ENCODE peak calls at places on chromosomes 7 and 10, in seven cellular contexts. M, V, S, O, Q, Y and B are unnamed samples.

GRCh38 chr10:84089162-84089561 is 50.1 kb upstream of the GHITM start:
- DNase-seq in M (no peak), V (no peak), S (no peak), O (no peak), Q (no peak), Y (no peak), B (no peak)

GRCh38 chr7:50153141-50153540 is 60.1 kb upstream of the ZPBP start:
- DNase-seq in M (no peak), V (no peak), S (no peak), O (no peak), Q (no peak), Y (no peak), B (no peak)

GRCh38 chr10:71837085-71837827 is 13.8 kb downstream of the PSAP start:
- DNase-seq in M (no peak), V (peak), S (no peak), O (peak), Q (peak), Y (no peak), B (no peak)

GRCh38 chr10:60203993-60204618 is 185.6 kb downstream of the ANK3 start:
- DNase-seq in M (no peak), V (peak), S (no peak), O (peak), Q (no peak), Y (no peak), B (no peak)

GRCh38 chr10:23053036-23053435 is 42.3 kb upstream of the MSRB2 start:
- DNase-seq in M (no peak), V (no peak), S (no peak), O (peak), Q (no peak), Y (no peak), B (no peak)

GRCh38 chr10:63365976-63366765 is 99.6 kb downstream of the JMJD1C start:
- DNase-seq in M (no peak), V (peak), S (peak), O (peak), Q (no peak), Y (no peak), B (no peak)

GRCh38 chr10:24374134-24374915 is 165.4 kb downstream of the KIAA1217 start:
- DNase-seq in M (no peak), V (no peak), S (peak), O (no peak), Q (no peak), Y (no peak), B (no peak)

GRCh38 chr10:98878418-98878817 is 357.2 kb downstream of the HPSE2 start:
- DNase-seq in M (no peak), V (no peak), S (no peak), O (no peak), Q (no peak), Y (no peak), B (no peak)

GRCh38 chr7:134462337-134462925 is 3.5 kb upstream of the AKR1B1 start:
- DNase-seq in M (no peak), V (no peak), S (peak), O (no peak), Q (no peak), Y (no peak), B (no peak)

GRCh38 chr10:67156239-67156638 is 230.4 kb downstream of the LRRTM3 start:
- DNase-seq in M (no peak), V (no peak), S (no peak), O (no peak), Q (no peak), Y (no peak), B (no peak)

GRCh38 chr10:97024181-97025073 is 161.3 kb downstream of the SLIT1 start:
- DNase-seq in M (peak), V (no peak), S (peak), O (no peak), Q (peak), Y (no peak), B (no peak)

GRCh38 chr10:86225098-86225782 is 141.4 kb downstream of the GRID1 start:
- DNase-seq in M (no peak), V (no peak), S (peak), O (no peak), Q (peak), Y (no peak), B (no peak)

GRCh38 chr10:75651452-75651851 is 220.0 kb downstream of the LRMDA start:
- DNase-seq in M (no peak), V (peak), S (no peak), O (peak), Q (no peak), Y (no peak), B (no peak)

GRCh38 chr7:74254858-74255379 is 720 bp upstream of the RFC2 start:
- DNase-seq in M (no peak), V (no peak), S (no peak), O (no peak), Q (no peak), Y (no peak), B (no peak)

GRCh38 chr7:388461-388960 is 98.5 kb downstream of the FOXL3 start:
- DNase-seq in M (no peak), V (no peak), S (no peak), O (no peak), Q (peak), Y (no peak), B (no peak)

GRCh38 chr10:114492351-114493037 is 88.2 kb upstream of the AFAP1L2 start:
- DNase-seq in M (no peak), V (no peak), S (peak), O (no peak), Q (no peak), Y (no peak), B (no peak)

GRCh38 chr10:352476-353235 is 217.4 kb downstream of the ZMYND11 start:
- DNase-seq in M (no peak), V (no peak), S (no peak), O (no peak), Q (no peak), Y (no peak), B (no peak)

GRCh38 chr7:108572487-108572886 is 2.8 kb downstream of the DNAJB9 start:
- DNase-seq in M (no peak), V (no peak), S (no peak), O (no peak), Q (no peak), Y (no peak), B (no peak)

GRCh38 chr7:133705596-133705995 is 421.5 kb upstream of the LRGUK start:
- DNase-seq in M (no peak), V (no peak), S (peak), O (no peak), Q (no peak), Y (no peak), B (no peak)

GRCh38 chr10:83769421-83769820 is 369.9 kb upstream of the GHITM start:
- DNase-seq in M (no peak), V (peak), S (no peak), O (no peak), Q (no peak), Y (no peak), B (no peak)

GRCh38 chr10:123287594-123288247 is 133.5 kb downstream of the BUB3 start:
- DNase-seq in M (peak), V (no peak), S (peak), O (no peak), Q (no peak), Y (no peak), B (no peak)

GRCh38 chr10:45421231-45422097 is 47.4 kb downstream of the ALOX5 start:
- DNase-seq in M (no peak), V (peak), S (no peak), O (no peak), Q (no peak), Y (no peak), B (no peak)

GRCh38 chr7:77426521-77427051 is 10.4 kb upstream of the GSAP start:
- DNase-seq in M (no peak), V (peak), S (peak), O (peak), Q (no peak), Y (no peak), B (no peak)

GRCh38 chr10:84008878-84009277 is 130.4 kb upstream of the GHITM start:
- DNase-seq in M (no peak), V (peak), S (no peak), O (peak), Q (no peak), Y (no peak), B (no peak)

GRCh38 chr10:30756896-30757295 is 127.3 kb upstream of the LYZL2 start:
- DNase-seq in M (no peak), V (no peak), S (no peak), O (no peak), Q (no peak), Y (no peak), B (no peak)

GRCh38 chr10:127161482-127161881 is 34.9 kb downstream of the INSYN2A start:
- DNase-seq in M (no peak), V (no peak), S (no peak), O (no peak), Q (no peak), Y (no peak), B (no peak)

GRCh38 chr10:20993387-20994170 is 96.5 kb upstream of the NEBL start:
- DNase-seq in M (no peak), V (no peak), S (peak), O (no peak), Q (no peak), Y (no peak), B (no peak)

GRCh38 chr7:108156897-108157605 is 26.9 kb upstream of the LAMB4 start:
- DNase-seq in M (no peak), V (no peak), S (no peak), O (no peak), Q (no peak), Y (no peak), B (no peak)

GRCh38 chr7:134720091-134720935 is 59.1 kb upstream of the CALD1 start:
- DNase-seq in M (no peak), V (no peak), S (peak), O (no peak), Q (no peak), Y (no peak), B (no peak)

GRCh38 chr10:91162495-91163268 is 57.8 kb upstream of the PCGF5 start:
- DNase-seq in M (peak), V (peak), S (peak), O (peak), Q (peak), Y (peak), B (peak)

GRCh38 chr10:59563506-59563905 is 146.1 kb downstream of the SLC16A9 start:
- DNase-seq in M (no peak), V (no peak), S (no peak), O (no peak), Q (no peak), Y (no peak), B (no peak)

GRCh38 chr10:101014230-101014884 is 14.7 kb downstream of the LZTS2 start:
- DNase-seq in M (peak), V (peak), S (no peak), O (peak), Q (peak), Y (peak), B (peak)

DNA sequence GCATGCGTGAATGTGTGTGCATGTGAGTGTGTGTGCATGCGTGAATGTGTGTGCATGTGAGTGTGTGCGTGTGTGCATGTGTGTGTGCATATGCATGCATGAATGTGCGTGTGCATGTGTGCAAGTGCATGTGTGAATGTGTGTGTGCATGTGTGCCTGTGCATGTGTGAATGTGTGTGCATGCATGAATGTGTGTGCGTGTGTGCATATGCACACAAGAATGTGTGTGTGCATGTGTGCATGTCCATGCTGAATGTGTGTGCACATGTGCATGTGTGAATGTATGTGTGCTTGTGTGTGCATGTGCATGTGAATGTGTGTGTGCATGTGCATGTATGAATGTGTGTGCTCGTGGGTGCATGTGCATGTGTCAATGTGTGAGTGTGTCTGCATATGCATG is 42.1 kb upstream of the NUB1 start:
- DNase-seq in M (no peak), V (no peak), S (no peak), O (no peak), Q (no peak), Y (no peak), B (no peak)
- H3K27ac ChIP-seq in M (no peak), V (no peak), S (no peak), O (no peak), Q (no peak), Y (no peak), B (no peak)

DNA sequence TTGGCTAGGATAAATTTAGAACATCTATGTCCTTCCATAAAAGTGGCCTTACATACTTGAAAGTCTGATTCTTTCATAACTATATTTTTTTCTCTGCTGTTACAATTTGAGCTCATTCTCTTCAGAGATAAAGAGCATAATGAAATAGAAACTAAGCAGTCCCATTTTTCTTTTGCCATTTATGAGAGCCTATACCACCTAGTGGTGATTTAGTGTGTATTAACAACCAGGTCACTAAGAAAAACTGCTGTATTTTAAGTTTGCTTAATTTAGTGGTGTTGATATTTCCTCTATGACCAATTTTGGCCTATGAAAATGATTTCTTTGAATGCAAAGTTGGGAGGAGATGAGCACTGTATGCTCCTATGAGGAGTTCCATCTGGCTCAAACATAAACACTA is 88.7 kb upstream of the ZWINT start:
- DNase-seq in M (no peak), V (no peak), S (no peak), O (peak), Q (no peak), Y (no peak), B (no peak)
- TF ChIP-seq CTCF in M (no peak), V (peak), S (no peak), O (no peak), Q (no peak), Y (no peak), B (no peak)

GRCh38 chr7:26291251-26291650 is 411 bp upstream of the SNX10 start:
- DNase-seq in M (no peak), V (no peak), S (no peak), O (no peak), Q (no peak), Y (no peak), B (no peak)

GRCh38 chr7:26295015-26295414 is 3.4 kb downstream of the SNX10 start:
- DNase-seq in M (no peak), V (no peak), S (no peak), O (no peak), Q (no peak), Y (no peak), B (no peak)

GRCh38 chr7:26293569-26294308 is 2.1 kb downstream of the SNX10 start:
- DNase-seq in M (no peak), V (no peak), S (no peak), O (no peak), Q (no peak), Y (no peak), B (no peak)

GRCh38 chr7:26292768-26293560 is 1.3 kb downstream of the SNX10 start:
- DNase-seq in M (peak), V (peak), S (no peak), O (peak), Q (peak), Y (peak), B (peak)

DNA sequence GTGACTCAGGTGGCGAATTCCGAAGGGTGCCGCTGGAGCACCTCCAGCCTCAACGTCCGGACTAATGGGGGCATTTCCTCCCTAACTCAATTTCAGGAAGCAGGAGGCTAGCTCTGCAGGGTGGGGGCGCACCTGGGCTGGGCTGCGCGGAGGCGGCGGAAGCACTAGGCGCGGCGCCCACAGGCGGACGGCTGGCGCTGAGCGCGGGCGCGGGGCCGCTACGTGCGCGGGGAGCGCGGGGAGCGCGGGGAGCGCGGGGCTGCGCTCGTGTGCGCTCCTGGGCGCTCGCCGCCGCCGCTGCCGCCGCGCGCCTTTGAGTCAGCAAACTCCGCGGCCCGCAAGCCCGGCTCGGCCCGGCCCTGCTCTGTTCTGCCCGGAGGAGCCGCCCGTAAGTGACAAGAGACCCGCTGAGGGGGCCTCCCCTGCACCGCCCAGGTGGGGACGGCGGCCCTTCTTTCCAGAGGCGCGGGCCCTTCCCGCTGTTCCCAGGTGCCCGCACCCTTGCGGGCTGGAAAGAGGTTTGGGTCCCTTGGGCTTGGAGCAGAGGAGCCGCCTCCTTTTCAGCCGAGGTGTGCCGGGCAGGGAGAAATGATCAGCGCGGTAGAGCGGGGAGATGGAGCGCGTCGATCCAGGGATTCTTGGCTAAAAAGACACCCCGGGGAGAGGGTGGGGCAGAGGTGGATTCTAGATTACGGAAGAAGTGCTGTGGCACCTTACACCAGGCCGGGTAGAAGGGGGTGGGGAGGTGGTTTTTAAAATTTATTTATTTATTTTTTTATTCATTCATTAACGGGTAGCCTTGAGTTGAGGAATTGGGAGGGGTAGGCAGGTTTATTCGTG is at the start of gene SNX10:
- DNase-seq in M (peak), V (peak), S (peak), O (peak), Q (peak), Y (peak), B (no peak)
- H3K27ac ChIP-seq in M (no peak), V (no peak), S (no peak), O (no peak), Q (peak), Y (no peak), B (no peak)

GRCh38 chr7:113113912-113114311 is 4.4 kb downstream of the SMIM30 start:
- DNase-seq in M (peak), V (peak), S (no peak), O (peak), Q (no peak), Y (no peak), B (no peak)
- TF ChIP-seq CTCF in M (peak), V (peak), S (no peak), O (peak), Q (no peak), Y (no peak), B (no peak)

GRCh38 chr10:119694608-119695007 is 31.2 kb upstream of the INPP5F start:
- DNase-seq in M (no peak), V (no peak), S (no peak), O (no peak), Q (no peak), Y (no peak), B (no peak)
- H3K27ac ChIP-seq in M (no peak), V (no peak), S (no peak), O (no peak), Q (no peak), Y (no peak), B (no peak)

GRCh38 chr10:110305767-110306451 is 1.2 kb upstream of the SMNDC1 start:
- DNase-seq in M (peak), V (peak), S (peak), O (peak), Q (no peak), Y (no peak), B (no peak)

GRCh38 chr10:110304780-110305421 is at the start of gene SMNDC1:
- DNase-seq in M (peak), V (peak), S (peak), O (peak), Q (peak), Y (peak), B (peak)

GRCh38 chr10:110304394-110304779 is 333 bp downstream of the SMNDC1 start:
- DNase-seq in M (peak), V (peak), S (no peak), O (no peak), Q (no peak), Y (peak), B (no peak)

GRCh38 chr10:110307805-110308204 is 3.1 kb upstream of the SMNDC1 start:
- DNase-seq in M (no peak), V (no peak), S (no peak), O (no peak), Q (no peak), Y (no peak), B (no peak)

GRCh38 chr10:110306452-110306768 is 1.7 kb upstream of the SMNDC1 start:
- DNase-seq in M (no peak), V (no peak), S (no peak), O (no peak), Q (no peak), Y (no peak), B (no peak)
- TF ChIP-seq CTCF in M (no peak), V (no peak), S (no peak), O (no peak), Q (no peak), Y (peak), B (no peak)

GRCh38 chr10:42921951-42922350 is 139.4 kb downstream of the BMS1 start:
- DNase-seq in M (no peak), V (no peak), S (no peak), O (no peak), Q (no peak), Y (no peak), B (no peak)
- H3K27ac ChIP-seq in M (no peak), V (no peak), S (no peak), O (no peak), Q (no peak), Y (no peak), B (no peak)